ENCODE peak calls at places on chromosomes 2 and 18, in four cellular contexts. U is PC-3, D is dorsolateral prefrontal cortex, G is AG08396. C is an unnamed sample.

GRCh38 chr2:203586696-203587095 is 51.6 kb upstream of the RAPH1 start:
- DNase-seq in D (no peak), G (no peak), U (peak), C (no peak)

GRCh38 chr18:23711421-23711820 is 22.2 kb downstream of the LAMA3 start:
- DNase-seq in U (no peak), D (no peak), G (no peak), C (no peak)

GRCh38 chr2:48129256-48129950 is 223.1 kb upstream of the FBXO11 start:
- DNase-seq in D (no peak), U (peak), G (no peak), C (peak)

GRCh38 chr2:85779641-85780315 is 26.0 kb downstream of the ATOH8 start:
- DNase-seq in G (no peak), U (no peak), D (no peak), C (no peak)

GRCh38 chr2:102070058-102070642 is 72.4 kb upstream of the IL1R1 start:
- DNase-seq in U (no peak), G (peak), D (no peak), C (peak)

GRCh38 chr2:20524412-20525040 is 77.7 kb downstream of the RHOB start:
- DNase-seq in G (no peak), U (no peak), D (no peak), C (no peak)

GRCh38 chr2:138698428-138698827 is 81.8 kb downstream of the NXPH2 start:
- DNase-seq in G (no peak), D (no peak), U (no peak), C (no peak)

GRCh38 chr2:15117409-15118030 is 443.6 kb downstream of the NBAS start:
- DNase-seq in G (no peak), D (no peak), U (no peak), C (no peak)

GRCh38 chr2:9885036-9885684 is 41.9 kb downstream of the TAF1B start:
- DNase-seq in U (no peak), G (peak), D (no peak), C (no peak)

GRCh38 chr2:106192752-106193490 is 1.2 kb downstream of the UXS1 start:
- DNase-seq in U (peak), D (no peak), G (peak), C (peak)

GRCh38 chr2:33131108-33131507 is 184.4 kb downstream of the LTBP1 start:
- DNase-seq in D (no peak), U (peak), G (no peak), C (no peak)

GRCh38 chr2:65278450-65279030 is 50.9 kb downstream of the ACTR2 start:
- DNase-seq in G (no peak), U (no peak), D (no peak), C (peak)

GRCh38 chr2:28449489-28450395 is 46.1 kb upstream of the PLB1 start:
- DNase-seq in G (no peak), D (no peak), U (peak), C (peak)

GRCh38 chr2:205117125-205117524 is 565.2 kb upstream of the NRP2 start:
- DNase-seq in G (no peak), U (no peak), D (no peak), C (no peak)

C was measured in mesenchymal stem cell.